ENCODE peak calls at places on chromosomes 3 and 15, in four cellular contexts. B, X, A and O are unnamed samples.

GRCh38 chr15:43950551-43950950 is 123.7 kb downstream of the WDR76 start:
- DNase-seq in B (no peak), X (no peak), A (no peak), O (no peak)

GRCh38 chr3:22885039-22885438 is 318.1 kb upstream of the UBE2E2 start:
- DNase-seq in B (no peak), X (no peak), A (no peak), O (no peak)

GRCh38 chr3:12170207-12170606 is 11.5 kb upstream of the TIMP4 start:
- DNase-seq in B (no peak), X (peak), A (no peak), O (no peak)

GRCh38 chr3:187968883-187969580 is 184.9 kb upstream of the LPP start:
- DNase-seq in B (no peak), X (peak), A (no peak), O (no peak)

GRCh38 chr3:142318331-142318730 is 92.9 kb upstream of the GK5 start:
- DNase-seq in B (no peak), X (peak), A (no peak), O (no peak)

GRCh38 chr15:101063891-101064794 is 145.0 kb downstream of the LRRK1 start:
- DNase-seq in B (no peak), X (no peak), A (peak), O (no peak)

GRCh38 chr15:75776075-75776443 is 63.4 kb upstream of the CSPG4 start:
- DNase-seq in B (no peak), X (peak), A (no peak), O (no peak)

GRCh38 chr3:78970656-78971055 is 797.1 kb downstream of the ROBO1 start:
- DNase-seq in B (no peak), X (no peak), A (no peak), O (no peak)

GRCh38 chr3:11847607-11848006 is 922 bp upstream of the TAMM41 start:
- DNase-seq in B (peak), X (no peak), A (no peak), O (no peak)

GRCh38 chr3:135226057-135226456 is 431.0 kb downstream of the EPHB1 start:
- DNase-seq in B (peak), X (no peak), A (no peak), O (no peak)

GRCh38 chr3:28745904-28746617 is 397.4 kb upstream of the AZI2 start:
- DNase-seq in B (no peak), X (peak), A (no peak), O (no peak)

GRCh38 chr3:174287601-174288180 is 571.4 kb upstream of the NAALADL2 start:
- DNase-seq in B (no peak), X (peak), A (no peak), O (no peak)

GRCh38 chr3:13316603-13317002 is 103.5 kb downstream of the NUP210 start:
- DNase-seq in B (no peak), X (no peak), A (no peak), O (no peak)

GRCh38 chr3:196572389-196572788 is 3.9 kb downstream of the FBXO45 start:
- DNase-seq in B (no peak), X (no peak), A (no peak), O (no peak)

GRCh38 chr15:51265037-51265555 is 73.3 kb downstream of the CYP19A1 start:
- DNase-seq in B (no peak), X (no peak), A (no peak), O (no peak)

GRCh38 chr3:23590874-23591273 is 214.9 kb upstream of the UBE2E1 start:
- DNase-seq in B (peak), X (no peak), A (no peak), O (no peak)

GRCh38 chr15:85422607-85423006 is 42.2 kb downstream of the AKAP13 start:
- DNase-seq in B (no peak), X (no peak), A (no peak), O (no peak)

GRCh38 chr3:88180398-88180999 is 30.7 kb downstream of the C3orf38 start:
- DNase-seq in B (peak), X (peak), A (no peak), O (no peak)

GRCh38 chr3:112973325-112974177 is 1.4 kb downstream of the CD200R1 start:
- DNase-seq in B (no peak), X (no peak), A (no peak), O (no peak)

GRCh38 chr3:173065543-173065970 is 75.5 kb downstream of the SPATA16 start:
- DNase-seq in B (no peak), X (peak), A (no peak), O (no peak)

GRCh38 chr3:113844622-113845222 is 6.1 kb downstream of the GRAMD1C start:
- DNase-seq in B (peak), X (peak), A (no peak), O (no peak)

GRCh38 chr3:111737712-111738097 is 121.4 kb upstream of the PHLDB2 start:
- DNase-seq in B (no peak), X (peak), A (peak), O (no peak)

GRCh38 chr3:151576524-151576923 is 115.7 kb upstream of the IGSF10 start:
- DNase-seq in B (no peak), X (no peak), A (no peak), O (no peak)

GRCh38 chr15:71276355-71276665 is 161.0 kb downstream of the THSD4 start:
- DNase-seq in B (no peak), X (no peak), A (no peak), O (no peak)

GRCh38 chr3:107910713-107911259 is 180.0 kb downstream of the CD47 start:
- DNase-seq in B (no peak), X (no peak), A (no peak), O (no peak)

GRCh38 chr3:59392116-59392515 is 342.3 kb upstream of the CFAP20DC start:
- DNase-seq in B (no peak), X (no peak), A (no peak), O (no peak)

GRCh38 chr15:40960926-40961325 is 7.7 kb downstream of the CHAC1 start:
- DNase-seq in B (no peak), X (no peak), A (no peak), O (no peak)

GRCh38 chr15:63329567-63330350 is 51.9 kb downstream of the CA12 start:
- DNase-seq in B (no peak), X (no peak), A (no peak), O (no peak)

GRCh38 chr3:102129774-102130608 is 280.7 kb downstream of the NFKBIZ start:
- DNase-seq in B (no peak), X (peak), A (no peak), O (no peak)

GRCh38 chr3:33980252-33980651 is 181.8 kb downstream of the PDCD6IP start:
- DNase-seq in B (peak), X (peak), A (no peak), O (no peak)

GRCh38 chr3:187293977-187294376 is 2.4 kb upstream of the MASP1 start:
- DNase-seq in B (no peak), X (no peak), A (no peak), O (no peak)

GRCh38 chr3:177673105-177673804 is 476.0 kb upstream of the TBL1XR1 start:
- DNase-seq in B (no peak), X (peak), A (no peak), O (no peak)

GRCh38 chr3:45975696-45976095 is 19.9 kb downstream of the FYCO1 start:
- DNase-seq in B (no peak), X (no peak), A (no peak), O (no peak)

GRCh38 chr3:152051501-152052404 is 178.3 kb downstream of the SUCNR1 start:
- DNase-seq in B (no peak), X (peak), A (no peak), O (no peak)

GRCh38 chr3:187813198-187813597 is 67.9 kb upstream of the BCL6 start:
- DNase-seq in B (no peak), X (no peak), A (no peak), O (no peak)

GRCh38 chr3:123152656-123153055 is 49.1 kb upstream of the SEC22A start:
- DNase-seq in B (peak), X (no peak), A (no peak), O (no peak)

GRCh38 chr3:74302959-74303358 is 311.5 kb downstream of the CNTN3 start:
- DNase-seq in B (no peak), X (no peak), A (no peak), O (no peak)

GRCh38 chr3:112873632-112874031 is 27.0 kb upstream of the CD200R1L start:
- DNase-seq in B (peak), X (no peak), A (no peak), O (no peak)

GRCh38 chr3:123150449-123150954 is 51.2 kb upstream of the SEC22A start:
- DNase-seq in B (no peak), X (no peak), A (no peak), O (no peak)

DNA sequence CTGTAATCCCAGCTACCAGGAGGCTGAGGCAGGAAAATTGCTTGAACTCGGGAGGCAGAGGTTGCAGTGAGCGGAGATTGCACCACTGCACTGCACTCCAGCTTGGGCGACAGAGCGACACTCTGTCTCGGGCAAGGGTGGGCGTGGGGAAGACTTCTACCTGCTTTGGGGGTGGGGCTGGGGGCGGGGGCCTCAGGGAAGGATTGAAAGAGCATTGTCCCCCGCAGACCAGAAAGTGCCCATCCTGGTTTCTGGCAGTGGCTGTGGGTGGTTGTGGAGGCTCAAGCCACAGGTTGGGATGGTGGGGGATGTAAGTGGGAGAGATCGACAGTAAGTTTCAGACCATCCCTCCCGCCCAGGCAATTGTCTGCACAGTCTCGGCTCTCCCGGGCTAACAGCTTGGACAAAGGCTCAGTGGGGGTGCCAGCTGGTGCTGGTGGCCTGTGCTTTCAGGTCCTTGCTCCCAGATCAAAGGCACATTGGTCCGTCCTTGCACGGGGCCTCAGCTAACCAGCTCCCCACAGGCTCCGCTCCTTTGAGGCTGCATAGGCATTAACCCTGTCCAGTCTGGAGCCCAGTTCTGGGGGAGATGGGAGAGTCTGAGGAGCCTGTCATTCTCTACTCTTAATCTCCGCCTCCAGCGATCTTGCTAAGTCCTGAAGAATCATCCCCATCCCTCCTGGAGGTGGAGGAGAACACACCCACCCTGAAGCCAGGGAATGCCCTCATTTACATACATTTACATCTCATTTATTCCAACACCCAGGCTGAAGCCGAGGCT is 8.6 kb downstream of the SCN5A start:
- DNase-seq in B (no peak), X (no peak), A (no peak), O (no peak)
- TF ChIP-seq CTCF in B (no peak), X (no peak), A (no peak), O (no peak)

GRCh38 chr3:32113981-32114566 is 7.7 kb downstream of the GPD1L start:
- DNase-seq in B (no peak), X (no peak), A (no peak), O (no peak)
- H3K4me3 ChIP-seq in B (no peak), X (no peak), A (no peak), O (no peak)

DNA sequence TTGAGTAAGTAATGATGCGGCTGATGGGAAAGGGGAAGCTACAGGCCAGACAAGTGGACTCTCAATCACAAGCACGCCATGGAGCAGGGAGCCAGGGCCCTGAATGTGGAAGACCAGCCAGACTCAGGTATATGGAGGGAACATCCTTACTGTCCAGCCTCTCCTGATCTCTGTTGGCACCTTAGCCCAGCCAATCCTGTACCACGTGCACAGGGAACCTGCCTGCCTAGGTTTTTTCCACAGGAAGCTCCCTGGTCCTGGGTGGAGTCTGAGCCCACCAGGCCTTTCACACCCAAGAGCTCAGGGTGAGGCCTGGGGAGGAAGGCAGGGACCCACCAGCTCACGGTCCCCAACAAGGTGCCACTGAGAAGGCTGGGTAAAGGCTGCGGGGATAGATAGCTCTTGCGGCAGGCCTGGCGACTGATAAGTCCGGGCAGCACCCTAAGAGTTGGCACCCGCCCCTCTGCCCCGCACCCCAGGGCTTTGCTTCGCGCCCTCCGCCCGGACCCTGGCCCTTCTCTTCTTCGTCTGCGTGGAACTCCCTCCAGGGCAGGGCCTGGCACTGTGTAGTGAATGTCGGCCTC is 928 bp upstream of the APEH start:
- DNase-seq in B (peak), X (peak), A (no peak), O (no peak)
- TF ChIP-seq CTCF in B (no peak), X (no peak), A (no peak), O (no peak)

GRCh38 chr3:124360626-124361025 is 368.7 kb upstream of the ROPN1 start:
- DNase-seq in B (no peak), X (no peak), A (no peak), O (no peak)

GRCh38 chr3:124363451-124363850 is 366.8 kb upstream of the UMPS start:
- DNase-seq in B (no peak), X (peak), A (no peak), O (no peak)

GRCh38 chr3:124364230-124365022 is 365.8 kb upstream of the UMPS start:
- DNase-seq in B (no peak), X (no peak), A (no peak), O (no peak)

GRCh38 chr3:124361566-124361965 is 368.7 kb upstream of the UMPS start:
- DNase-seq in B (no peak), X (no peak), A (no peak), O (no peak)

GRCh38 chr3:124362418-124362817 is 367.8 kb upstream of the UMPS start:
- DNase-seq in B (no peak), X (no peak), A (no peak), O (no peak)
- H3K4me3 ChIP-seq in B (no peak), X (no peak), A (no peak), O (no peak)

GRCh38 chr3:125143538-125143937 is 69.0 kb downstream of the SLC12A8 start:
- DNase-seq in B (no peak), X (no peak), A (no peak), O (no peak)

GRCh38 chr3:125140817-125141595 is 71.5 kb downstream of the SLC12A8 start:
- DNase-seq in B (no peak), X (peak), A (no peak), O (no peak)

GRCh38 chr3:125140011-125140813 is 72.3 kb downstream of the SLC12A8 start:
- DNase-seq in B (no peak), X (peak), A (no peak), O (no peak)

GRCh38 chr3:125142418-125142778 is 70.2 kb downstream of the SLC12A8 start:
- DNase-seq in B (no peak), X (no peak), A (no peak), O (no peak)

DNA sequence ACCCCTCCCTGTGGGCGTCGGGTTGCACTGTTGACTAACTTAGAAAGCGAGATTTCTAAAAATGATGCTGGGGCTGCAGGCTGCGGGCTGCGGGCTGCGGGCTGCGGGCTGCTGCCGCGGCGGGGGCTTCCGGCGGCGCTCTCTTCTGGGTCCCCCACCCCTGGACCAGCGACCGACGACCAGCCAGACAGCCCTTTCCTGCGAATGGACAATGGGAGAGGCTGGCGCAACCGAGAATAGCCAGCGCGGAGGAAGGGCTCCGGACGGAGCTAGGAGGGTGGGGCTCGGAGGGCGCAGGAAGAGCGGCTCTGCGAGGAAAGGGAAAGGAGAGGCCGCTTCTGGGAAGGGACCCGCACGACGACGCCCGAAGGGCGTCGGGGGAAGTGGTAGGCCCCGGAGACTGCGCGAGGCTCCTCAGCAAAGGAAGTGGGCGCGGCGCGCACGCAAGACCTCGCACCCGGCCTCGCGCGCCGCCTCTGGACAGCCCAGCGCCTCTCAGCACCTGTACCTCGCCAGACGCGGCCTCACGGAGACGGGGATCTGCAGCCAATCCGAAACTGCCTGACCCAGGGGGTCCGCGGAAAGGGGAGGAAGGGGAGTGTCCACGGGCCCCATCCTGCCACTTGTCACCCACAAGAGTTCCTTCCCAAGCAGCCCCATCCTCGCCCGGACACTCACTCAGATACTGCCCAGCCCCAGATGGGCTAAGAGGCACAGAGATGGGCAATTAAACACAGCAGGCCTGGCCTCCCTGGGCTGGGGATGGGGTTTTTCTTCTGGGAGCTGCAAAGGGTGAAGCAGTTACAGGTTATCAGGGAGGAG is 70.7 kb downstream of the SLC12A8 start:
- DNase-seq in B (no peak), X (peak), A (peak), O (peak)
- TF ChIP-seq CTCF in B (no peak), X (peak), A (peak), O (no peak)

DNA sequence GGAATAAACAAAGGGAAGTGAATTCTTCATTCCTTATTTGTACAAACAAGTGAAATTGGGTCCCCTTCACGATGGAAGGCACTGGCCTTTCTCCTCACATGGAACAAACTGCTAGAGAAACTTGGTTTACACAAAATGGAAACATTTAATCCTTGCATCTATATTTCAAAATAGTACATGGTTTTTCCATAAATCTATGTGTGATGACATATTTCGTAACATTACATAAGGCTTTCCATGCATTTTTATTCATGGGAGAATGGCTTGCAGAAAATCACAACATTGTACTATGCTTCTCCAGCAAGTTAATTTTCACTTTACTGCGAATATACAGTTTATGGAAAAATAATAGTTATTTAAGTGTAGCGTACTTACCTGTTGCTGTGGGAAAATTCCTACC is 81.0 kb upstream of the CDIN1 start:
- DNase-seq in B (no peak), X (no peak), A (no peak), O (no peak)
- H3K4me3 ChIP-seq in B (no peak), X (no peak), A (no peak), O (no peak)

DNA sequence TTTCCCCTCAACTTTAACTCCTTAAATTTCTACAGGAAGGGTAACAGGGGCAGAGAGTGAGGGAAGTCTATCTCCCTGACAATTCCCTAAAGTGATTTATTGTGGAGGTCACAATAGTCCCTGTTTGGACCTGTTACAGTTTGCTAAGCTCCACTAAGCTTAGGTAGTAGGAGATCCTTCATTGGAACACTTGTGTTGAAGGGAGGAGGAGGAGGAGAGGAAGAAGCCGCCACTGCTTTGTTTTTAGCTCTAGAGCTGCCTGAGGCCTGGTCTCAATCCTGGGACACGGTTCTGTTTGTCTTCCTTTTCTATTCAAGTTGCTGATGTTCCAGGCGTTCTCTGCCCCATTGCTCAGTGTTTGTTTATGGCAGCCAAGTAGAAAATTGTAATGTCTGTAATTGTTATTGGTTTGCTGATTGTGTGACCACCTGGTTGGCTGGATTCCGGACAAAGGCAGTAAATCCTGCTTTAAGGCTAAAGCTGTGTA is 48.4 kb downstream of the HES1 start:
- DNase-seq in B (no peak), X (no peak), A (no peak), O (no peak)
- TF ChIP-seq CTCF in B (no peak), X (no peak), A (no peak), O (no peak)

GRCh38 chr15:92392966-92393286 is 755 bp upstream of the ST8SIA2 start:
- DNase-seq in B (no peak), X (no peak), A (no peak), O (no peak)
- H3K4me3 ChIP-seq in B (no peak), X (no peak), A (no peak), O (no peak)